ENCODE peak calls at places on chromosomes 16 and 17, in five cellular contexts. J is bronchial epithelial cell, P is osteoblast, I is astrocyte of the spinal cord, Y is RCC 7860. E is an unnamed sample.
A peak's percentile ranks its signal among the peaks of the same experiment; 100 is the strongest.

GRCh38 chr16:86405319-86405718 is 105.0 kb upstream of the FOXF1 start:
- DNase-seq in P (peak; percentile 81), I (peak; percentile 54), J (no peak), Y (no peak), E (no peak)

GRCh38 chr16:2465653-2466415 is 5.3 kb upstream of the NTN3 start:
- DNase-seq in Y (no peak), I (no peak), J (no peak), P (no peak), E (no peak)

GRCh38 chr17:76872221-76872873 is 4.1 kb downstream of the MGAT5B start:
- DNase-seq in P (peak; percentile 100), J (peak; percentile 89), Y (peak; percentile 98), I (peak; percentile 96), E (peak; percentile 99)

GRCh38 chr16:83878838-83879237 is 20.1 kb upstream of the MLYCD start:
- DNase-seq in P (peak; percentile 77), Y (peak; percentile 38), I (peak; percentile 56), J (peak; percentile 60), E (peak; percentile 58)

GRCh38 chr17:79749156-79749815 is 18.5 kb downstream of the ENPP7 start:
- DNase-seq in P (peak; percentile 98), J (peak; percentile 17), I (peak; percentile 65), Y (no peak), E (peak; percentile 28)

GRCh38 chr17:13993106-13993505 is 76.2 kb upstream of the COX10 start:
- DNase-seq in P (no peak), Y (no peak), J (no peak), I (no peak), E (no peak)

GRCh38 chr17:62780273-62780672 is 27.8 kb downstream of the MARCHF10 start:
- DNase-seq in Y (no peak), I (no peak), P (no peak), J (peak; percentile 83), E (no peak)

GRCh38 chr17:5537251-5537650 is 47.1 kb downstream of the NLRP1 start:
- DNase-seq in J (no peak), Y (peak; percentile 6), P (no peak), I (peak; percentile 32), E (peak; percentile 95)

GRCh38 chr17:35214631-35215273 is 20.6 kb upstream of the SLC35G3 start:
- DNase-seq in Y (no peak), J (no peak), I (no peak), P (no peak), E (no peak)

GRCh38 chr16:54928016-54928356 is 2.7 kb upstream of the IRX5 start:
- DNase-seq in I (peak; percentile 43), J (no peak), Y (peak; percentile 24), P (peak; percentile 72), E (peak; percentile 37)

GRCh38 chr16:4465977-4466779 is 8.2 kb downstream of the NMRAL1 start:
- DNase-seq in J (no peak), Y (no peak), P (no peak), I (no peak), E (no peak)

GRCh38 chr16:66357523-66357928 is 9.0 kb upstream of the CDH5 start:
- DNase-seq in J (peak; percentile 84), P (peak; percentile 95), I (peak; percentile 87), Y (peak; percentile 66), E (peak; percentile 78)

GRCh38 chr17:7041607-7042506 is 2.0 kb downstream of the SLC16A11 start:
- DNase-seq in P (peak; percentile 67), Y (no peak), J (no peak), I (no peak), E (no peak)

GRCh38 chr16:77905356-77905920 is 116.9 kb upstream of the CLEC3A start:
- DNase-seq in J (peak; percentile 56), P (no peak), I (no peak), Y (no peak), E (no peak)

GRCh38 chr16:86512860-86513470 is 2.6 kb downstream of the FOXF1 start:
- DNase-seq in P (peak; percentile 76), I (no peak), J (no peak), Y (no peak), E (no peak)

GRCh38 chr17:82367724-82368524 is 3.6 kb upstream of the UTS2R start:
- DNase-seq in I (no peak), J (no peak), P (peak; percentile 3), Y (no peak), E (peak; percentile 41)

GRCh38 chr16:69329369-69330285 is 761 bp downstream of the PDF start:
- DNase-seq in Y (no peak), I (peak; percentile 25), P (peak; percentile 79), J (no peak), E (peak; percentile 27)

GRCh38 chr16:10608687-10609409 is 28.4 kb upstream of the EMP2 start:
- DNase-seq in J (no peak), Y (no peak), I (no peak), P (peak; percentile 75), E (no peak)

GRCh38 chr17:35713069-35713728 is 18.2 kb upstream of the RASL10B start:
- DNase-seq in I (peak; percentile 93), P (peak; percentile 91), J (no peak), Y (no peak), E (peak; percentile 86)

GRCh38 chr17:50129303-50129945 is 536 bp downstream of the SAMD14 start:
- DNase-seq in P (no peak), J (no peak), Y (no peak), I (peak; percentile 18), E (peak; percentile 45)

GRCh38 chr17:75370288-75370687 is 35.2 kb downstream of the GRB2 start:
- DNase-seq in I (no peak), P (no peak), Y (no peak), J (no peak), E (no peak)

GRCh38 chr16:11848842-11849241 is 2.5 kb downstream of the RSL1D1 start:
- DNase-seq in I (no peak), Y (no peak), P (no peak), J (peak; percentile 31), E (peak; percentile 24)

GRCh38 chr16:84618428-84619102 is 687 bp upstream of the COTL1 start:
- DNase-seq in I (peak; percentile 98), J (peak; percentile 97), P (peak; percentile 96), Y (peak; percentile 99), E (peak; percentile 97)

GRCh38 chr16:29664133-29664912 is 1.3 kb downstream of the SPN start:
- DNase-seq in I (no peak), Y (no peak), P (peak; percentile 49), J (no peak), E (no peak)

GRCh38 chr16:30490210-30490609 is 17.7 kb downstream of the ITGAL start:
- DNase-seq in I (no peak), P (no peak), Y (no peak), J (peak; percentile 97), E (peak; percentile 73)

GRCh38 chr16:25257504-25257955 is at the start of gene ZKSCAN2:
- DNase-seq in P (peak; percentile 97), Y (peak; percentile 74), J (peak; percentile 72), I (peak; percentile 91), E (peak; percentile 90)

GRCh38 chr16:86085795-86086194 is 186.8 kb downstream of the IRF8 start:
- DNase-seq in Y (no peak), P (no peak), J (no peak), I (no peak), E (no peak)

GRCh38 chr17:59561042-59561441 is 4.4 kb upstream of the DHX40 start:
- DNase-seq in I (no peak), J (peak; percentile 29), P (no peak), Y (no peak), E (peak; percentile 42)

GRCh38 chr17:73613271-73613941 is 30.8 kb downstream of the SDK2 start:
- DNase-seq in J (no peak), I (no peak), Y (no peak), P (peak; percentile 23), E (no peak)

GRCh38 chr16:8776193-8776592 is 21.2 kb downstream of the TMEM186 start:
- DNase-seq in P (no peak), J (peak; percentile 75), Y (no peak), I (no peak), E (no peak)

GRCh38 chr17:4584125-4584834 is at the start of gene SMTNL2:
- DNase-seq in P (peak; percentile 87), Y (no peak), J (no peak), I (no peak), E (no peak)

GRCh38 chr16:50036426-50036825 is 11.4 kb downstream of the CNEP1R1 start:
- DNase-seq in P (no peak), I (no peak), J (no peak), Y (no peak), E (no peak)

GRCh38 chr17:72039490-72039889 is 81.3 kb upstream of the SOX9 start:
- DNase-seq in P (no peak), I (no peak), Y (no peak), J (no peak), E (no peak)

GRCh38 chr16:85675528-85675927 is 13.2 kb downstream of the GINS2 start:
- DNase-seq in P (peak; percentile 60), J (no peak), I (peak; percentile 44), Y (peak; percentile 9), E (peak; percentile 23)

GRCh38 chr16:31472559-31473203 is 729 bp downstream of the TGFB1I1 start:
- DNase-seq in J (peak; percentile 80), I (peak; percentile 95), P (peak; percentile 100), Y (peak; percentile 46), E (peak; percentile 84)

E was measured in RPMI7951.